ENCODE peak calls at places on chromosomes 5 and 9, in seven cellular contexts. One of them, this sample, is unnamed.

GRCh38 chr9:74773886-74774479 is 113.7 kb downstream of the TRPM6 start:
- DNase-seq in GM12878: peak; percentile 23
- DNase-seq in H1: peak; percentile 19
- DNase-seq in HepG2: peak; percentile 63
- DNase-seq in K562: peak; percentile 44
- DNase-seq in HCT116: peak; percentile 67
- DNase-seq in SK-N-SH: peak; percentile 56
- DNase-seq in this sample: peak; percentile 67

GRCh38 chr5:103014983-103015382 is 105.0 kb downstream of the GIN1 start:
- DNase-seq in K562: no peak
- DNase-seq in HCT116: no peak
- DNase-seq in HepG2: no peak
- DNase-seq in GM12878: no peak
- DNase-seq in SK-N-SH: no peak
- DNase-seq in H1: no peak
- DNase-seq in this sample: no peak

GRCh38 chr5:180067986-180068385 is 3.6 kb downstream of the RNF130 start:
- DNase-seq in HCT116: no peak
- DNase-seq in SK-N-SH: no peak
- DNase-seq in H1: no peak
- DNase-seq in K562: no peak
- DNase-seq in HepG2: no peak
- DNase-seq in GM12878: no peak
- DNase-seq in this sample: no peak

GRCh38 chr5:58986281-58986680 is 403.4 kb downstream of the RAB3C start:
- DNase-seq in H1: no peak
- DNase-seq in GM12878: no peak
- DNase-seq in HepG2: no peak
- DNase-seq in HCT116: no peak
- DNase-seq in SK-N-SH: no peak
- DNase-seq in K562: no peak
- DNase-seq in this sample: no peak

GRCh38 chr5:135140805-135141204 is 106.8 kb upstream of the PITX1 start:
- DNase-seq in H1: no peak
- DNase-seq in HepG2: no peak
- DNase-seq in SK-N-SH: no peak
- DNase-seq in HCT116: peak; percentile 69
- DNase-seq in GM12878: no peak
- DNase-seq in K562: no peak
- DNase-seq in this sample: no peak

GRCh38 chr5:6717687-6718086 is 4.5 kb downstream of the TENT4A start:
- DNase-seq in HepG2: no peak
- DNase-seq in SK-N-SH: no peak
- DNase-seq in K562: no peak
- DNase-seq in H1: no peak
- DNase-seq in GM12878: no peak
- DNase-seq in HCT116: no peak
- DNase-seq in this sample: no peak

GRCh38 chr9:135149876-135150275 is 62.4 kb downstream of the OLFM1 start:
- DNase-seq in HCT116: no peak
- DNase-seq in SK-N-SH: no peak
- DNase-seq in GM12878: no peak
- DNase-seq in HepG2: no peak
- DNase-seq in H1: no peak
- DNase-seq in K562: no peak
- DNase-seq in this sample: no peak

GRCh38 chr9:38240051-38240450 is 152.5 kb upstream of the ALDH1B1 start:
- DNase-seq in SK-N-SH: no peak
- DNase-seq in K562: no peak
- DNase-seq in H1: no peak
- DNase-seq in HepG2: no peak
- DNase-seq in GM12878: no peak
- DNase-seq in HCT116: no peak
- DNase-seq in this sample: no peak

GRCh38 chr5:499233-500209 is 24.7 kb downstream of the SLC9A3 start:
- DNase-seq in SK-N-SH: no peak
- DNase-seq in HCT116: no peak
- DNase-seq in H1: no peak
- DNase-seq in K562: no peak
- DNase-seq in GM12878: no peak
- DNase-seq in HepG2: no peak
- DNase-seq in this sample: no peak

GRCh38 chr5:2324788-2325187 is 426.7 kb downstream of the IRX2 start:
- DNase-seq in GM12878: no peak
- DNase-seq in H1: no peak
- DNase-seq in HepG2: no peak
- DNase-seq in HCT116: no peak
- DNase-seq in K562: no peak
- DNase-seq in SK-N-SH: no peak
- DNase-seq in this sample: no peak

GRCh38 chr5:31485376-31486207 is 46.3 kb downstream of the DROSHA start:
- DNase-seq in SK-N-SH: no peak
- DNase-seq in K562: no peak
- DNase-seq in H1: no peak
- DNase-seq in GM12878: no peak
- DNase-seq in HepG2: no peak
- DNase-seq in HCT116: no peak
- DNase-seq in this sample: no peak

GRCh38 chr5:139747583-139748504 is 47.8 kb upstream of the PSD2 start:
- DNase-seq in K562: peak; percentile 77
- DNase-seq in HCT116: no peak
- DNase-seq in HepG2: no peak
- DNase-seq in GM12878: no peak
- DNase-seq in SK-N-SH: peak; percentile 76
- DNase-seq in H1: no peak
- DNase-seq in this sample: no peak

GRCh38 chr5:139748505-139748826 is 47.1 kb upstream of the PSD2 start:
- DNase-seq in HCT116: no peak
- DNase-seq in H1: no peak
- DNase-seq in GM12878: no peak
- DNase-seq in K562: no peak
- DNase-seq in SK-N-SH: no peak
- DNase-seq in HepG2: no peak
- DNase-seq in this sample: no peak

GRCh38 chr5:139751236-139751635 is 44.4 kb upstream of the PSD2 start:
- DNase-seq in H1: no peak
- DNase-seq in SK-N-SH: no peak
- DNase-seq in K562: no peak
- DNase-seq in GM12878: no peak
- DNase-seq in HCT116: no peak
- DNase-seq in HepG2: no peak
- DNase-seq in this sample: no peak

GRCh38 chr5:139746691-139747582 is 48.7 kb upstream of the PSD2 start:
- DNase-seq in H1: no peak
- DNase-seq in GM12878: peak; percentile 66
- DNase-seq in K562: peak; percentile 57
- DNase-seq in SK-N-SH: peak; percentile 74
- DNase-seq in HCT116: no peak
- DNase-seq in HepG2: no peak
- DNase-seq in this sample: no peak

GRCh38 chr5:139749242-139749641 is 46.4 kb upstream of the PSD2 start:
- DNase-seq in K562: no peak
- DNase-seq in SK-N-SH: no peak
- DNase-seq in GM12878: no peak
- DNase-seq in H1: no peak
- DNase-seq in HCT116: no peak
- DNase-seq in HepG2: no peak
- DNase-seq in this sample: no peak
- TF ChIP-seq YY1 in K562: no peak
- TF ChIP-seq YY1 in SK-N-SH: no peak
- TF ChIP-seq YY1 in GM12878: no peak
- TF ChIP-seq YY1 in H1: no peak
- TF ChIP-seq YY1 in HCT116: no peak
- TF ChIP-seq YY1 in HepG2: no peak
- TF ChIP-seq YY1 in this sample: no peak

DNA sequence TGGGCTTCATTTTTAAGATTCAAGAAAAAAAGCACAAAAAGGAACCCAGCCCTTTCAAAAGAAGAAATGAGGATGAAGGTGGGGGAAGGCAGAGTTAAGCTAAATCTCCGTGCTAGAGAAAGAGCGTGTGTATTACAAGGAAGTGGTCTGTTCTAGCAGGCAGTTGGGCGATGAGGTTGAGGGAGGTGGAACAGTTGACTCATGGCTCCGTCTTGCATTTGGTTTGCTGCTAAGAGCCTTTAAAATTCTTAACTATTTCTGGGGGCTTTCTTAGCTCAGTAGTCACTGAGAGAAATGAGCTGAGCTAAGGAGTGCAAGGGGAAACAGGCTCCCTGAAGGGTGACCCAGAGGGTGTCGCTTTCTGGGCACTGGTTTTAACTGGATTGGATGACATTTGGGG is 117.4 kb downstream of the GCNT1 start:
- DNase-seq in HCT116: no peak
- DNase-seq in GM12878: peak; percentile 51
- DNase-seq in H1: peak; percentile 9
- DNase-seq in K562: no peak
- DNase-seq in HepG2: no peak
- DNase-seq in SK-N-SH: no peak
- DNase-seq in this sample: no peak
- TF ChIP-seq YY1 in HCT116: no peak
- TF ChIP-seq YY1 in GM12878: peak; percentile 9
- TF ChIP-seq YY1 in H1: no peak
- TF ChIP-seq YY1 in K562: no peak
- TF ChIP-seq YY1 in HepG2: no peak
- TF ChIP-seq YY1 in SK-N-SH: no peak
- TF ChIP-seq YY1 in this sample: no peak

GRCh38 chr5:32578362-32578761 is 7.0 kb upstream of the SUB1 start:
- DNase-seq in H1: no peak
- DNase-seq in HepG2: no peak
- DNase-seq in K562: no peak
- DNase-seq in GM12878: no peak
- DNase-seq in HCT116: no peak
- DNase-seq in SK-N-SH: no peak
- DNase-seq in this sample: no peak

GRCh38 chr5:32578764-32579163 is 6.6 kb upstream of the SUB1 start:
- DNase-seq in SK-N-SH: no peak
- DNase-seq in K562: no peak
- DNase-seq in GM12878: no peak
- DNase-seq in H1: no peak
- DNase-seq in HepG2: peak; percentile 50
- DNase-seq in HCT116: no peak
- DNase-seq in this sample: no peak

GRCh38 chr5:32574540-32575175 is 10.7 kb upstream of the SUB1 start:
- DNase-seq in HepG2: peak; percentile 99
- DNase-seq in SK-N-SH: no peak
- DNase-seq in HCT116: no peak
- DNase-seq in K562: no peak
- DNase-seq in GM12878: no peak
- DNase-seq in H1: no peak
- DNase-seq in this sample: no peak

DNA sequence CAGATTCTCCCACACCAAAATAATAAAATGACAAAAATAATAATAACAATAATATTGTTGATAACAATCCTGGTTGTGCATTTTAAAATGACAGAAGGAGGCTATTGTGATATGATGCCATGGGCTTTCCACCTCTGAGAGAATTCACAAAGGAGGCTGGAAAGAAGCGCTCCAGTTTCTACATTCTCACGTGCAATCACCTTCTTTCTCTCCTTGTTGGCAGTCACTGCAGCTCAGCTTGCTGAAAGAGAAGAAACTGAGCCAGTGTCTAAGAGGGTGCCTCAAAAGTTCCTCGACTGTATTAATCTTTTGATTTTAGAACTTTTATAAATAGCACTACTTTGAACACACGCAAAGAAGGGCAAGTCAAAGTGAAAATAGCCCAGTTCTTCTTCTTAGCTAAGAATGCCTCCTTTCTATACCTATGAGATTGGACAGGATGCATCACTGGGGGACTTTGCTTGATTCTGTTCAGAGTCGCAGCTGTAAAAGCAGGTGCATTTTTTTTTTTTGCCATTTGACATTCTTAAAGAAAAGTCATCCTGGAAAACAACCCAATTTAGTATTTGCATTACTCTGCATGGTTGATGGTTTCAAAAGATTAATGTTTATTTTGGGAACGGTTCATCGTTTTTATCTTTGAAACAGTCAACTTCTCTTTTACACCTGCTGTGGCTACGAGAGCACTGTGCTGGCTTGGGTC is 12.4 kb upstream of the SUB1 start:
- DNase-seq in K562: no peak
- DNase-seq in HepG2: no peak
- DNase-seq in GM12878: peak; percentile 91
- DNase-seq in HCT116: no peak
- DNase-seq in H1: no peak
- DNase-seq in SK-N-SH: no peak
- DNase-seq in this sample: no peak
- TF ChIP-seq YY1 in K562: no peak
- TF ChIP-seq YY1 in HepG2: no peak
- TF ChIP-seq YY1 in GM12878: peak; percentile 24
- TF ChIP-seq YY1 in HCT116: no peak
- TF ChIP-seq YY1 in H1: no peak
- TF ChIP-seq YY1 in SK-N-SH: no peak
- TF ChIP-seq YY1 in this sample: no peak

GRCh38 chr5:159668556-159668955 is 247.7 kb upstream of the ADRA1B start:
- DNase-seq in K562: no peak
- DNase-seq in HepG2: no peak
- DNase-seq in H1: no peak
- DNase-seq in GM12878: no peak
- DNase-seq in HCT116: no peak
- DNase-seq in SK-N-SH: no peak
- DNase-seq in this sample: no peak

GRCh38 chr5:159667286-159667685 is 249.0 kb upstream of the ADRA1B start:
- DNase-seq in H1: no peak
- DNase-seq in HCT116: no peak
- DNase-seq in HepG2: no peak
- DNase-seq in GM12878: no peak
- DNase-seq in K562: no peak
- DNase-seq in SK-N-SH: no peak
- DNase-seq in this sample: no peak

GRCh38 chr5:159663986-159664385 is 252.3 kb upstream of the ADRA1B start:
- DNase-seq in SK-N-SH: no peak
- DNase-seq in K562: no peak
- DNase-seq in H1: no peak
- DNase-seq in HCT116: no peak
- DNase-seq in GM12878: no peak
- DNase-seq in HepG2: no peak
- DNase-seq in this sample: no peak

GRCh38 chr5:159673538-159673937 is 242.7 kb upstream of the ADRA1B start:
- DNase-seq in H1: no peak
- DNase-seq in HepG2: no peak
- DNase-seq in SK-N-SH: no peak
- DNase-seq in HCT116: no peak
- DNase-seq in K562: no peak
- DNase-seq in GM12878: no peak
- DNase-seq in this sample: no peak

DNA sequence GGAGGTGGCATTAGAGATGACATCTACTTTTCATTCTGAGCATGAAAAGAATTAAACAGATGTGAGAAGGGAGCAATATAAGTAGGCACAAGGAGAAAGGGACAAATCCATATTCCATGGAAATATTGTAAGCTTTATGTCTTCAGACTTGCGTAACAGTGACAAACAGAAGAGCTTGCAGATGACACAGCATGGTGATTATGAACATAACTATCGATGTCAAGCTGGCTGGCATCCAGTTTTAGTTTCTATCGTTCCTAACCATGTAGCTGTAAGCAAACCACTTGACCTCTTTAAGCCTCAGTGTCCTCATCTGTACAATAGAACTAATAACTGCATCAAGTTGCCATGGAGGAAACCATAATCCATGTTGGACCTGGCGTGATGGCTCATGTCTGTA is 246.7 kb upstream of the ADRA1B start:
- DNase-seq in HCT116: no peak
- DNase-seq in H1: no peak
- DNase-seq in HepG2: no peak
- DNase-seq in GM12878: no peak
- DNase-seq in SK-N-SH: no peak
- DNase-seq in K562: no peak
- DNase-seq in this sample: no peak
- TF ChIP-seq YY1 in HCT116: no peak
- TF ChIP-seq YY1 in H1: no peak
- TF ChIP-seq YY1 in HepG2: no peak
- TF ChIP-seq YY1 in GM12878: no peak
- TF ChIP-seq YY1 in SK-N-SH: no peak
- TF ChIP-seq YY1 in K562: no peak
- TF ChIP-seq YY1 in this sample: no peak

This sample was measured in NT2/D1.